ENCODE peak calls at places on chromosomes 2 and 18, in seven cellular contexts. One of them, this sample, is unnamed.

GRCh38 chr2:16656784-16657391 is 8.7 kb downstream of the CYRIA start:
- DNase-seq in stimulated activated CD4-positive, alpha-beta T cell treated with anti-CD3 and anti-CD28 coated beads, Interleukin-4, amount 100 ng/mL, for 48 hours: no peak
- DNase-seq in hypothalamus: peak; percentile 32
- DNase-seq in NCI-H1436: no peak
- DNase-seq in neural progenitor cell: no peak
- DNase-seq in MG63: peak; percentile 16
- DNase-seq in GM10248: peak; percentile 56
- DNase-seq in this sample: no peak

GRCh38 chr2:162106146-162106551 is 32.1 kb upstream of the DPP4 start:
- DNase-seq in stimulated activated CD4-positive, alpha-beta T cell treated with anti-CD3 and anti-CD28 coated beads, Interleukin-4, amount 100 ng/mL, for 48 hours: no peak
- DNase-seq in hypothalamus: no peak
- DNase-seq in NCI-H1436: no peak
- DNase-seq in neural progenitor cell: no peak
- DNase-seq in MG63: no peak
- DNase-seq in GM10248: no peak
- DNase-seq in this sample: no peak

GRCh38 chr2:120597595-120598193 is 138.0 kb upstream of the GLI2 start:
- DNase-seq in stimulated activated CD4-positive, alpha-beta T cell treated with anti-CD3 and anti-CD28 coated beads, Interleukin-4, amount 100 ng/mL, for 48 hours: no peak
- DNase-seq in hypothalamus: no peak
- DNase-seq in NCI-H1436: no peak
- DNase-seq in neural progenitor cell: no peak
- DNase-seq in MG63: no peak
- DNase-seq in GM10248: no peak
- DNase-seq in this sample: no peak

GRCh38 chr18:37484893-37485834 is 80.4 kb downstream of the CELF4 start:
- DNase-seq in stimulated activated CD4-positive, alpha-beta T cell treated with anti-CD3 and anti-CD28 coated beads, Interleukin-4, amount 100 ng/mL, for 48 hours: peak; percentile 15
- DNase-seq in hypothalamus: no peak
- DNase-seq in NCI-H1436: peak; percentile 21
- DNase-seq in neural progenitor cell: peak; percentile 78
- DNase-seq in MG63: peak; percentile 63
- DNase-seq in GM10248: peak; percentile 35
- DNase-seq in this sample: peak; percentile 26

GRCh38 chr2:38535404-38535744 is 67.4 kb downstream of the HNRNPLL start:
- DNase-seq in stimulated activated CD4-positive, alpha-beta T cell treated with anti-CD3 and anti-CD28 coated beads, Interleukin-4, amount 100 ng/mL, for 48 hours: no peak
- DNase-seq in hypothalamus: no peak
- DNase-seq in NCI-H1436: no peak
- DNase-seq in neural progenitor cell: no peak
- DNase-seq in MG63: no peak
- DNase-seq in GM10248: no peak
- DNase-seq in this sample: no peak

GRCh38 chr2:203498161-203498560 is 36.9 kb downstream of the RAPH1 start:
- DNase-seq in stimulated activated CD4-positive, alpha-beta T cell treated with anti-CD3 and anti-CD28 coated beads, Interleukin-4, amount 100 ng/mL, for 48 hours: no peak
- DNase-seq in hypothalamus: no peak
- DNase-seq in NCI-H1436: no peak
- DNase-seq in neural progenitor cell: no peak
- DNase-seq in MG63: no peak
- DNase-seq in GM10248: no peak
- DNase-seq in this sample: peak; percentile 81

GRCh38 chr18:5582849-5583667 is 39.3 kb upstream of the EPB41L3 start:
- DNase-seq in stimulated activated CD4-positive, alpha-beta T cell treated with anti-CD3 and anti-CD28 coated beads, Interleukin-4, amount 100 ng/mL, for 48 hours: no peak
- DNase-seq in hypothalamus: no peak
- DNase-seq in NCI-H1436: no peak
- DNase-seq in neural progenitor cell: no peak
- DNase-seq in MG63: no peak
- DNase-seq in GM10248: no peak
- DNase-seq in this sample: no peak

GRCh38 chr2:86747708-86748627 is 27.9 kb downstream of the RMND5A start:
- DNase-seq in stimulated activated CD4-positive, alpha-beta T cell treated with anti-CD3 and anti-CD28 coated beads, Interleukin-4, amount 100 ng/mL, for 48 hours: no peak
- DNase-seq in hypothalamus: no peak
- DNase-seq in NCI-H1436: peak; percentile 1
- DNase-seq in neural progenitor cell: peak; percentile 63
- DNase-seq in MG63: no peak
- DNase-seq in GM10248: peak; percentile 18
- DNase-seq in this sample: peak; percentile 88

GRCh38 chr2:2148776-2149175 is 182.3 kb downstream of the MYT1L start:
- DNase-seq in stimulated activated CD4-positive, alpha-beta T cell treated with anti-CD3 and anti-CD28 coated beads, Interleukin-4, amount 100 ng/mL, for 48 hours: no peak
- DNase-seq in hypothalamus: no peak
- DNase-seq in NCI-H1436: no peak
- DNase-seq in neural progenitor cell: no peak
- DNase-seq in MG63: no peak
- DNase-seq in GM10248: no peak
- DNase-seq in this sample: no peak

GRCh38 chr2:239926587-239927234 is 98.4 kb downstream of the NDUFA10 start:
- DNase-seq in stimulated activated CD4-positive, alpha-beta T cell treated with anti-CD3 and anti-CD28 coated beads, Interleukin-4, amount 100 ng/mL, for 48 hours: no peak
- DNase-seq in hypothalamus: no peak
- DNase-seq in NCI-H1436: no peak
- DNase-seq in neural progenitor cell: no peak
- DNase-seq in MG63: no peak
- DNase-seq in GM10248: no peak
- DNase-seq in this sample: peak; percentile 10

GRCh38 chr2:241859436-241860183 is 916 bp upstream of the PDCD1 start:
- DNase-seq in stimulated activated CD4-positive, alpha-beta T cell treated with anti-CD3 and anti-CD28 coated beads, Interleukin-4, amount 100 ng/mL, for 48 hours: no peak
- DNase-seq in hypothalamus: no peak
- DNase-seq in NCI-H1436: peak; percentile 12
- DNase-seq in neural progenitor cell: no peak
- DNase-seq in MG63: peak; percentile 34
- DNase-seq in GM10248: peak; percentile 87
- DNase-seq in this sample: no peak

GRCh38 chr2:27992787-27993747 is 102.5 kb downstream of the BABAM2 start:
- DNase-seq in stimulated activated CD4-positive, alpha-beta T cell treated with anti-CD3 and anti-CD28 coated beads, Interleukin-4, amount 100 ng/mL, for 48 hours: no peak
- DNase-seq in hypothalamus: no peak
- DNase-seq in NCI-H1436: no peak
- DNase-seq in neural progenitor cell: peak; percentile 3
- DNase-seq in MG63: peak; percentile 10
- DNase-seq in GM10248: no peak
- DNase-seq in this sample: peak; percentile 41

GRCh38 chr2:64400103-64400728 is 53.7 kb upstream of the LGALSL start:
- DNase-seq in stimulated activated CD4-positive, alpha-beta T cell treated with anti-CD3 and anti-CD28 coated beads, Interleukin-4, amount 100 ng/mL, for 48 hours: no peak
- DNase-seq in hypothalamus: no peak
- DNase-seq in NCI-H1436: no peak
- DNase-seq in neural progenitor cell: no peak
- DNase-seq in MG63: no peak
- DNase-seq in GM10248: no peak
- DNase-seq in this sample: no peak

GRCh38 chr2:172296267-172297046 is 130.9 kb upstream of the ITGA6 start:
- DNase-seq in stimulated activated CD4-positive, alpha-beta T cell treated with anti-CD3 and anti-CD28 coated beads, Interleukin-4, amount 100 ng/mL, for 48 hours: no peak
- DNase-seq in hypothalamus: no peak
- DNase-seq in NCI-H1436: no peak
- DNase-seq in neural progenitor cell: no peak
- DNase-seq in MG63: no peak
- DNase-seq in GM10248: no peak
- DNase-seq in this sample: no peak

GRCh38 chr2:111119004-111119846 is 1.5 kb upstream of the BCL2L11 start:
- DNase-seq in stimulated activated CD4-positive, alpha-beta T cell treated with anti-CD3 and anti-CD28 coated beads, Interleukin-4, amount 100 ng/mL, for 48 hours: peak; percentile 27
- DNase-seq in hypothalamus: no peak
- DNase-seq in NCI-H1436: no peak
- DNase-seq in neural progenitor cell: peak; percentile 44
- DNase-seq in MG63: no peak
- DNase-seq in GM10248: peak; percentile 18
- DNase-seq in this sample: peak; percentile 21

GRCh38 chr2:167212054-167212648 is 323.9 kb downstream of the XIRP2 start:
- DNase-seq in stimulated activated CD4-positive, alpha-beta T cell treated with anti-CD3 and anti-CD28 coated beads, Interleukin-4, amount 100 ng/mL, for 48 hours: no peak
- DNase-seq in hypothalamus: no peak
- DNase-seq in NCI-H1436: peak; percentile 29
- DNase-seq in neural progenitor cell: peak; percentile 72
- DNase-seq in MG63: peak; percentile 10
- DNase-seq in GM10248: peak; percentile 36
- DNase-seq in this sample: peak; percentile 55

GRCh38 chr18:58314284-58314683 is 270.3 kb downstream of the NEDD4L start:
- DNase-seq in stimulated activated CD4-positive, alpha-beta T cell treated with anti-CD3 and anti-CD28 coated beads, Interleukin-4, amount 100 ng/mL, for 48 hours: no peak
- DNase-seq in hypothalamus: no peak
- DNase-seq in NCI-H1436: no peak
- DNase-seq in neural progenitor cell: no peak
- DNase-seq in MG63: peak; percentile 80
- DNase-seq in GM10248: no peak
- DNase-seq in this sample: peak; percentile 96

GRCh38 chr2:45119855-45120254 is 110.6 kb upstream of the SIX2 start:
- DNase-seq in stimulated activated CD4-positive, alpha-beta T cell treated with anti-CD3 and anti-CD28 coated beads, Interleukin-4, amount 100 ng/mL, for 48 hours: no peak
- DNase-seq in hypothalamus: no peak
- DNase-seq in NCI-H1436: no peak
- DNase-seq in neural progenitor cell: no peak
- DNase-seq in MG63: peak; percentile 17
- DNase-seq in GM10248: no peak
- DNase-seq in this sample: peak; percentile 58

GRCh38 chr2:20205915-20206524 is 18.9 kb downstream of the SDC1 start:
- DNase-seq in stimulated activated CD4-positive, alpha-beta T cell treated with anti-CD3 and anti-CD28 coated beads, Interleukin-4, amount 100 ng/mL, for 48 hours: no peak
- DNase-seq in hypothalamus: no peak
- DNase-seq in NCI-H1436: no peak
- DNase-seq in neural progenitor cell: no peak
- DNase-seq in MG63: no peak
- DNase-seq in GM10248: no peak
- DNase-seq in this sample: no peak

GRCh38 chr18:10412933-10413332 is 41.5 kb upstream of the APCDD1 start:
- DNase-seq in stimulated activated CD4-positive, alpha-beta T cell treated with anti-CD3 and anti-CD28 coated beads, Interleukin-4, amount 100 ng/mL, for 48 hours: no peak
- DNase-seq in hypothalamus: no peak
- DNase-seq in NCI-H1436: no peak
- DNase-seq in neural progenitor cell: no peak
- DNase-seq in MG63: no peak
- DNase-seq in GM10248: no peak
- DNase-seq in this sample: no peak

GRCh38 chr2:224190871-224191270 is 151.8 kb upstream of the SERPINE2 start:
- DNase-seq in stimulated activated CD4-positive, alpha-beta T cell treated with anti-CD3 and anti-CD28 coated beads, Interleukin-4, amount 100 ng/mL, for 48 hours: no peak
- DNase-seq in hypothalamus: no peak
- DNase-seq in NCI-H1436: no peak
- DNase-seq in neural progenitor cell: no peak
- DNase-seq in MG63: no peak
- DNase-seq in GM10248: no peak
- DNase-seq in this sample: peak; percentile 43

GRCh38 chr2:18924905-18925691 is 335.7 kb upstream of the NT5C1B start:
- DNase-seq in stimulated activated CD4-positive, alpha-beta T cell treated with anti-CD3 and anti-CD28 coated beads, Interleukin-4, amount 100 ng/mL, for 48 hours: no peak
- DNase-seq in hypothalamus: no peak
- DNase-seq in NCI-H1436: no peak
- DNase-seq in neural progenitor cell: no peak
- DNase-seq in MG63: no peak
- DNase-seq in GM10248: no peak
- DNase-seq in this sample: peak; percentile 65

GRCh38 chr2:198991431-198991830 is 466.3 kb downstream of the SATB2 start:
- DNase-seq in stimulated activated CD4-positive, alpha-beta T cell treated with anti-CD3 and anti-CD28 coated beads, Interleukin-4, amount 100 ng/mL, for 48 hours: no peak
- DNase-seq in hypothalamus: no peak
- DNase-seq in NCI-H1436: no peak
- DNase-seq in neural progenitor cell: no peak
- DNase-seq in MG63: no peak
- DNase-seq in GM10248: no peak
- DNase-seq in this sample: no peak

GRCh38 chr2:54430649-54431048 is 25.5 kb upstream of the SPTBN1 start:
- DNase-seq in stimulated activated CD4-positive, alpha-beta T cell treated with anti-CD3 and anti-CD28 coated beads, Interleukin-4, amount 100 ng/mL, for 48 hours: no peak
- DNase-seq in hypothalamus: no peak
- DNase-seq in NCI-H1436: no peak
- DNase-seq in neural progenitor cell: no peak
- DNase-seq in MG63: no peak
- DNase-seq in GM10248: no peak
- DNase-seq in this sample: no peak

GRCh38 chr18:22538463-22538862 is 120.7 kb upstream of the CTAGE1 start:
- DNase-seq in stimulated activated CD4-positive, alpha-beta T cell treated with anti-CD3 and anti-CD28 coated beads, Interleukin-4, amount 100 ng/mL, for 48 hours: no peak
- DNase-seq in hypothalamus: no peak
- DNase-seq in NCI-H1436: no peak
- DNase-seq in neural progenitor cell: no peak
- DNase-seq in MG63: no peak
- DNase-seq in GM10248: no peak
- DNase-seq in this sample: no peak

GRCh38 chr2:67548317-67549095 is 151.4 kb downstream of the ETAA1 start:
- DNase-seq in stimulated activated CD4-positive, alpha-beta T cell treated with anti-CD3 and anti-CD28 coated beads, Interleukin-4, amount 100 ng/mL, for 48 hours: no peak
- DNase-seq in hypothalamus: no peak
- DNase-seq in NCI-H1436: no peak
- DNase-seq in neural progenitor cell: peak; percentile 20
- DNase-seq in MG63: no peak
- DNase-seq in GM10248: no peak
- DNase-seq in this sample: no peak

GRCh38 chr18:51135361-51135760 is 62.1 kb downstream of the MEX3C start:
- DNase-seq in stimulated activated CD4-positive, alpha-beta T cell treated with anti-CD3 and anti-CD28 coated beads, Interleukin-4, amount 100 ng/mL, for 48 hours: no peak
- DNase-seq in hypothalamus: no peak
- DNase-seq in NCI-H1436: no peak
- DNase-seq in neural progenitor cell: no peak
- DNase-seq in MG63: peak; percentile 56
- DNase-seq in GM10248: no peak
- DNase-seq in this sample: peak; percentile 90

GRCh38 chr2:216691210-216691741 is 4.1 kb downstream of the IGFBP5 start:
- DNase-seq in stimulated activated CD4-positive, alpha-beta T cell treated with anti-CD3 and anti-CD28 coated beads, Interleukin-4, amount 100 ng/mL, for 48 hours: no peak
- DNase-seq in hypothalamus: no peak
- DNase-seq in NCI-H1436: peak; percentile 83
- DNase-seq in neural progenitor cell: peak; percentile 81
- DNase-seq in MG63: no peak
- DNase-seq in GM10248: peak; percentile 65
- DNase-seq in this sample: peak; percentile 91

GRCh38 chr2:3864943-3865664 is 161.7 kb downstream of the DCDC2C start:
- DNase-seq in stimulated activated CD4-positive, alpha-beta T cell treated with anti-CD3 and anti-CD28 coated beads, Interleukin-4, amount 100 ng/mL, for 48 hours: no peak
- DNase-seq in hypothalamus: no peak
- DNase-seq in NCI-H1436: peak; percentile 1
- DNase-seq in neural progenitor cell: no peak
- DNase-seq in MG63: no peak
- DNase-seq in GM10248: no peak
- DNase-seq in this sample: no peak

GRCh38 chr18:46334200-46334553 is 230.0 kb downstream of the HAUS1 start:
- DNase-seq in stimulated activated CD4-positive, alpha-beta T cell treated with anti-CD3 and anti-CD28 coated beads, Interleukin-4, amount 100 ng/mL, for 48 hours: no peak
- DNase-seq in hypothalamus: no peak
- DNase-seq in NCI-H1436: no peak
- DNase-seq in neural progenitor cell: no peak
- DNase-seq in MG63: no peak
- DNase-seq in GM10248: no peak
- DNase-seq in this sample: no peak

GRCh38 chr18:10518595-10519273 is 7.1 kb upstream of the NAPG start:
- DNase-seq in stimulated activated CD4-positive, alpha-beta T cell treated with anti-CD3 and anti-CD28 coated beads, Interleukin-4, amount 100 ng/mL, for 48 hours: no peak
- DNase-seq in hypothalamus: peak; percentile 65
- DNase-seq in NCI-H1436: no peak
- DNase-seq in neural progenitor cell: peak; percentile 43
- DNase-seq in MG63: no peak
- DNase-seq in GM10248: no peak
- DNase-seq in this sample: peak; percentile 60

GRCh38 chr2:216235896-216236295 is 126.7 kb downstream of the XRCC5 start:
- DNase-seq in stimulated activated CD4-positive, alpha-beta T cell treated with anti-CD3 and anti-CD28 coated beads, Interleukin-4, amount 100 ng/mL, for 48 hours: no peak
- DNase-seq in hypothalamus: no peak
- DNase-seq in NCI-H1436: no peak
- DNase-seq in neural progenitor cell: no peak
- DNase-seq in MG63: no peak
- DNase-seq in GM10248: no peak
- DNase-seq in this sample: no peak

GRCh38 chr2:235779444-235779896 is 285.6 kb downstream of the AGAP1 start:
- DNase-seq in stimulated activated CD4-positive, alpha-beta T cell treated with anti-CD3 and anti-CD28 coated beads, Interleukin-4, amount 100 ng/mL, for 48 hours: peak; percentile 61
- DNase-seq in hypothalamus: peak; percentile 27
- DNase-seq in NCI-H1436: peak; percentile 76
- DNase-seq in neural progenitor cell: peak; percentile 86
- DNase-seq in MG63: peak; percentile 66
- DNase-seq in GM10248: peak; percentile 67
- DNase-seq in this sample: peak; percentile 67

GRCh38 chr18:12271376-12272235 is 17.4 kb downstream of the CIDEA start:
- DNase-seq in stimulated activated CD4-positive, alpha-beta T cell treated with anti-CD3 and anti-CD28 coated beads, Interleukin-4, amount 100 ng/mL, for 48 hours: peak; percentile 52
- DNase-seq in hypothalamus: peak; percentile 8
- DNase-seq in NCI-H1436: peak; percentile 57
- DNase-seq in neural progenitor cell: peak; percentile 86
- DNase-seq in MG63: peak; percentile 78
- DNase-seq in GM10248: peak; percentile 83
- DNase-seq in this sample: peak; percentile 86

GRCh38 chr2:33478968-33479691 is 2.7 kb downstream of the RASGRP3 start:
- DNase-seq in stimulated activated CD4-positive, alpha-beta T cell treated with anti-CD3 and anti-CD28 coated beads, Interleukin-4, amount 100 ng/mL, for 48 hours: no peak
- DNase-seq in hypothalamus: no peak
- DNase-seq in NCI-H1436: no peak
- DNase-seq in neural progenitor cell: no peak
- DNase-seq in MG63: no peak
- DNase-seq in GM10248: no peak
- DNase-seq in this sample: no peak

GRCh38 chr18:5029622-5030021 is 167.4 kb downstream of the AKAIN1 start:
- DNase-seq in stimulated activated CD4-positive, alpha-beta T cell treated with anti-CD3 and anti-CD28 coated beads, Interleukin-4, amount 100 ng/mL, for 48 hours: no peak
- DNase-seq in hypothalamus: no peak
- DNase-seq in NCI-H1436: no peak
- DNase-seq in neural progenitor cell: no peak
- DNase-seq in MG63: no peak
- DNase-seq in GM10248: no peak
- DNase-seq in this sample: no peak

GRCh38 chr2:156077041-156077735 is 255.3 kb downstream of the NR4A2 start:
- DNase-seq in stimulated activated CD4-positive, alpha-beta T cell treated with anti-CD3 and anti-CD28 coated beads, Interleukin-4, amount 100 ng/mL, for 48 hours: no peak
- DNase-seq in hypothalamus: no peak
- DNase-seq in NCI-H1436: no peak
- DNase-seq in neural progenitor cell: peak; percentile 11
- DNase-seq in MG63: no peak
- DNase-seq in GM10248: no peak
- DNase-seq in this sample: no peak

This sample was measured in mesenchymal stem cell.